ENCODE peak calls at places on chromosomes 5 and 9, in seven cellular contexts. T is cardiac fibroblast, N is K562, B is HL-60, L is fibroblast of pulmonary artery, D is GM23248, E is heart right ventricle. M is an unnamed sample.

GRCh38 chr9:129613520-129614175 is 7.3 kb downstream of the C9orf50 start:
- DNase-seq in T (no peak), N (no peak), B (no peak), L (no peak), D (no peak), E (no peak), M (no peak)

GRCh38 chr5:110115485-110115884 is 425.8 kb downstream of the MAN2A1 start:
- DNase-seq in T (no peak), N (no peak), B (no peak), L (no peak), D (no peak), E (no peak), M (no peak)

GRCh38 chr9:103942652-103943051 is 151.5 kb upstream of the SMC2 start:
- DNase-seq in T (no peak), N (no peak), B (no peak), L (no peak), D (no peak), E (no peak), M (no peak)

GRCh38 chr5:112210430-112211005 is 208.6 kb downstream of the EPB41L4A start:
- DNase-seq in T (peak), N (no peak), B (no peak), L (peak), D (peak), E (peak), M (peak)

GRCh38 chr9:138096192-138096845 is 218.7 kb downstream of the CACNA1B start:
- DNase-seq in T (no peak), N (no peak), B (no peak), L (no peak), D (no peak), E (no peak), M (peak)

GRCh38 chr5:147986134-147986757 is 77.5 kb upstream of the SPINK5 start:
- DNase-seq in T (no peak), N (no peak), B (no peak), L (no peak), D (no peak), E (no peak), M (no peak)

GRCh38 chr5:177476531-177477233 is 3.2 kb upstream of the DBN1 start:
- DNase-seq in T (peak), N (no peak), B (no peak), L (peak), D (peak), E (no peak), M (no peak)

GRCh38 chr9:33379666-33380389 is 22.5 kb downstream of the AQP7 start:
- DNase-seq in T (no peak), N (no peak), B (no peak), L (no peak), D (no peak), E (no peak), M (no peak)

GRCh38 chr9:21070171-21070571 is 7.6 kb downstream of the IFNB1 start:
- DNase-seq in T (peak), N (no peak), B (peak), L (peak), D (peak), E (peak), M (peak)

GRCh38 chr5:42557689-42558088 is 134.4 kb downstream of the GHR start:
- DNase-seq in T (no peak), N (no peak), B (no peak), L (no peak), D (no peak), E (no peak), M (no peak)

GRCh38 chr9:114050226-114050568 is 27.9 kb downstream of the AMBP start:
- DNase-seq in T (no peak), N (no peak), B (no peak), L (no peak), D (no peak), E (no peak), M (no peak)

GRCh38 chr9:136308262-136309053 is 4.6 kb upstream of the CCDC187 start:
- DNase-seq in T (no peak), N (no peak), B (no peak), L (no peak), D (no peak), E (no peak), M (no peak)

GRCh38 chr5:43636076-43636475 is 33.1 kb downstream of the NNT start:
- DNase-seq in T (no peak), N (no peak), B (no peak), L (no peak), D (peak), E (no peak), M (no peak)

GRCh38 chr5:1299511-1299850 is 4.6 kb upstream of the TERT start:
- DNase-seq in T (no peak), N (no peak), B (no peak), L (no peak), D (no peak), E (no peak), M (no peak)

GRCh38 chr5:176153741-176154140 is 84.5 kb upstream of the SIMC1 start:
- DNase-seq in T (peak), N (no peak), B (no peak), L (peak), D (peak), E (no peak), M (no peak)

GRCh38 chr5:38497946-38498345 is 58.5 kb downstream of the LIFR start:
- DNase-seq in T (peak), N (no peak), B (no peak), L (peak), D (peak), E (no peak), M (no peak)

GRCh38 chr9:133956520-133957076 is 35.5 kb downstream of the VAV2 start:
- DNase-seq in T (peak), N (no peak), B (no peak), L (peak), D (peak), E (no peak), M (peak)

GRCh38 chr9:72951520-72952393 is 1.1 kb downstream of the ALDH1A1 start:
- DNase-seq in T (no peak), N (no peak), B (no peak), L (no peak), D (no peak), E (no peak), M (no peak)

GRCh38 chr5:68534131-68534940 is 318.8 kb downstream of the PIK3R1 start:
- DNase-seq in T (peak), N (no peak), B (no peak), L (peak), D (peak), E (no peak), M (no peak)

GRCh38 chr5:93257616-93258015 is 323.4 kb downstream of the NR2F1-AS1 start:
- DNase-seq in T (no peak), N (no peak), B (no peak), L (no peak), D (peak), E (no peak), M (no peak)

GRCh38 chr5:94409440-94409839 is 209.0 kb downstream of the KIAA0825 start:
- DNase-seq in T (no peak), N (no peak), B (no peak), L (no peak), D (no peak), E (no peak), M (no peak)

GRCh38 chr5:72040513-72040912 is 66.8 kb upstream of the MAP1B start:
- DNase-seq in T (no peak), N (no peak), B (no peak), L (no peak), D (no peak), E (no peak), M (no peak)

GRCh38 chr9:3150030-3150429 is 306.1 kb upstream of the PUM3 start:
- DNase-seq in T (no peak), N (no peak), B (no peak), L (no peak), D (no peak), E (no peak), M (no peak)

GRCh38 chr5:116848974-116849586 is 274.5 kb upstream of the SEMA6A start:
- DNase-seq in T (no peak), N (no peak), B (no peak), L (no peak), D (no peak), E (no peak), M (no peak)

GRCh38 chr9:130466537-130467217 is 21.9 kb downstream of the ASS1 start:
- DNase-seq in T (no peak), N (no peak), B (no peak), L (no peak), D (no peak), E (no peak), M (no peak)

GRCh38 chr5:86666981-86667380 is 49.2 kb downstream of the COX7C start:
- DNase-seq in T (no peak), N (no peak), B (no peak), L (no peak), D (no peak), E (no peak), M (no peak)

GRCh38 chr9:134321957-134322741 is 4.1 kb upstream of the RXRA start:
- DNase-seq in T (no peak), N (no peak), B (no peak), L (no peak), D (no peak), E (no peak), M (no peak)

GRCh38 chr9:10855847-10856246 is 243.0 kb upstream of the PTPRD start:
- DNase-seq in T (peak), N (no peak), B (no peak), L (peak), D (peak), E (no peak), M (no peak)

GRCh38 chr5:29161897-29162296 is 2031.6 kb upstream of the CDH6 start:
- DNase-seq in T (no peak), N (no peak), B (no peak), L (no peak), D (no peak), E (no peak), M (no peak)

GRCh38 chr9:100011062-100011681 is 87.6 kb downstream of the ERP44 start:
- DNase-seq in T (peak), N (peak), B (peak), L (peak), D (peak), E (no peak), M (no peak)

GRCh38 chr5:157690690-157691433 is 19.5 kb downstream of the C5orf52 start:
- DNase-seq in T (no peak), N (no peak), B (no peak), L (no peak), D (no peak), E (no peak), M (no peak)
- H3K4me3 ChIP-seq in T (no peak), N (no peak), B (no peak), L (no peak), D (peak), E (no peak), M (no peak)

GRCh38 chr5:59598547-59598874 is 295.0 kb downstream of the PDE4D start:
- DNase-seq in T (no peak), N (no peak), B (no peak), L (peak), D (peak), E (no peak), M (no peak)
- H3K4me3 ChIP-seq in T (no peak), N (no peak), B (no peak), L (peak), D (peak), E (peak), M (no peak)

GRCh38 chr5:96896806-96897205 is 20.5 kb downstream of the ERAP2 start:
- DNase-seq in T (no peak), N (no peak), B (peak), L (no peak), D (no peak), E (no peak), M (no peak)
- H3K4me3 ChIP-seq in T (no peak), N (no peak), B (no peak), L (no peak), D (no peak), E (peak), M (no peak)

DNA sequence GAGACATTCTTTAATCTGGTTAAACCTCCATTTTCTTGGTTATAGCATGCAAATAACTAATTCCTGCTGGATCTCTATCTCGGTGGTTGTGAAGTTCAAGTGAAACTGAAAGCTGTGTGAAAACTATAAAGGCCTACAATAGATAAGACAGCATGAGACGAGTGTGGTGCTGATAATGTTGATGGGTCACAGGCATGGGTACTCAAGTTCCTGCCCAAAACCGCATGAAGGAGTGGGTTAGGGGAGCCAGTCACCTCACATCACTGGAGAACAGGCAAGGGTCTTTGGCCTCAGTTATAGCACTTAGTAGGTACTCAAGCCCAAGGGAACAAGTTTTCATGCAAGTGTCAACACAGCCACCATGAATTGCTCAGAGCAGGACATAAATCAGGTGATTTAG is 16.7 kb downstream of the HMHB1 start:
- DNase-seq in T (no peak), N (no peak), B (no peak), L (no peak), D (no peak), E (no peak), M (no peak)
- H3K4me3 ChIP-seq in T (no peak), N (no peak), B (no peak), L (no peak), D (no peak), E (no peak), M (no peak)

GRCh38 chr9:92603100-92603499 is 66.8 kb downstream of the IPPK start:
- DNase-seq in T (no peak), N (no peak), B (no peak), L (no peak), D (no peak), E (no peak), M (no peak)
- H3K4me3 ChIP-seq in T (no peak), N (no peak), B (no peak), L (no peak), D (no peak), E (no peak), M (no peak)

DNA sequence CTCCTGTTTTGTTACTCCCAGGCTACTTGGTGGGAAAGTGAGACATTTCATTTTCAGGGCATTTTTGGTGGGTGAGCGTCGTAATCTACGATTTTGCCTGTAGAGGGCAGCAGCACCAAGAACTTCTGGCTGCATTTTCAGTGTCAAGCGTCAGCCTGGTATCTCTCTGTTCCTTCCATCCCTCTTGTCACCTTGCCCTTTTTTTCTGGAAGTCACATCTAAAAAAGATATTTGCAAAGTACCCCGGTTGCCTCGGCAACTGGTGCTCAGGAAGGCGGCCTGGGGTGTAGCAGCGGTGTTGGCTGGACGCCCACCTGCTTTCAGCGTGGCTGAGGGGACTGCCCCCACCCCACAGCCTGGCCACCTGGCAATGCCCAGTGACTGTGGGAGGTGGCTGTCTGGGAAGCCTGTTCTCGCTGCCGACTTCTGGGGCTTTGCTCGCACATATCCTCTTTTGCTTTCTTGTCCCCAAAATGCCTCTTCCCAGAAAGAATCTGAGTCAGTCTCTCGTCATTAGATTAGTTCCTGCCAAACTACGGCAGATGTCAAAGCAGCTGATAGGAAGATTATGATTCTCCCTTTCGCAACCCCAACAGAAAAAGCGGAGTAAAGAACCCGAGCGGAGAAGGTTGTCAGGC is 84.5 kb downstream of the ACER2 start:
- DNase-seq in T (peak), N (peak), B (peak), L (peak), D (peak), E (peak), M (peak)
- H3K4me3 ChIP-seq in T (peak), N (no peak), B (no peak), L (peak), D (peak), E (peak), M (no peak)

GRCh38 chr5:79070002-79070567 is 518 bp downstream of the BHMT2 start:
- DNase-seq in T (peak), N (no peak), B (no peak), L (peak), D (peak), E (peak), M (peak)
- H3K4me3 ChIP-seq in T (peak), N (no peak), B (no peak), L (no peak), D (peak), E (peak), M (no peak)

M was measured in adrenal gland.